ENCODE peak calls at places on chromosomes 6 and 20, in eight cellular contexts. F is mammary epithelial cell, V is thyroid gland, E is breast epithelium, M is HFFc6, J is lower lobe of right lung, C is SK-N-SH, O is GM10248. H is an unnamed sample.

GRCh38 chr20:38373231-38373867 is 27.1 kb downstream of the LBP start:
- DNase-seq in V (peak; percentile 1), J (no peak), O (no peak), F (no peak), M (no peak), C (no peak), E (no peak), H (no peak)

GRCh38 chr6:35492664-35493284 is 4.1 kb downstream of the TEAD3 start:
- DNase-seq in V (peak; percentile 20), M (no peak), E (no peak), J (no peak), O (no peak), F (no peak), C (peak; percentile 52), H (no peak)

GRCh38 chr6:50589751-50590470 is 123.4 kb upstream of the TFAP2D start:
- DNase-seq in E (no peak), C (no peak), F (no peak), M (no peak), O (no peak), V (no peak), J (no peak), H (no peak)

GRCh38 chr6:81331526-81331925 is 421.0 kb downstream of the TENT5A start:
- DNase-seq in F (no peak), M (peak; percentile 90), V (no peak), E (no peak), C (no peak), J (no peak), O (no peak), H (no peak)

GRCh38 chr6:146189131-146189530 is 160.3 kb downstream of the GRM1 start:
- DNase-seq in O (no peak), J (no peak), M (no peak), V (no peak), C (no peak), E (no peak), F (no peak), H (no peak)

GRCh38 chr6:6942826-6943225 is 164.9 kb upstream of the RREB1 start:
- DNase-seq in F (no peak), E (no peak), M (peak; percentile 16), V (peak; percentile 95), J (peak; percentile 78), C (no peak), O (peak; percentile 48), H (no peak)

GRCh38 chr6:3324262-3324942 is 65.7 kb downstream of the PSMG4 start:
- DNase-seq in E (no peak), J (no peak), M (peak; percentile 50), C (no peak), O (peak; percentile 75), F (peak; percentile 93), V (no peak), H (peak; percentile 23)

GRCh38 chr6:30981942-30982772 is 1.4 kb upstream of the MUC21 start:
- DNase-seq in F (peak; percentile 82), E (no peak), M (peak; percentile 48), O (no peak), V (peak; percentile 73), C (no peak), J (no peak), H (peak; percentile 7)

GRCh38 chr6:180295-180694 is 112.0 kb upstream of the DUSP22 start:
- DNase-seq in M (no peak), V (no peak), O (peak; percentile 14), E (no peak), F (no peak), C (no peak), J (no peak), H (no peak)

GRCh38 chr6:161403717-161404116 is 129.9 kb upstream of the AGPAT4 start:
- DNase-seq in E (no peak), O (no peak), C (no peak), J (no peak), M (no peak), V (no peak), F (no peak), H (no peak)

GRCh38 chr6:55528624-55529023 is 50.4 kb downstream of the HMGCLL1 start:
- DNase-seq in V (no peak), F (peak; percentile 44), E (no peak), M (peak; percentile 2), C (no peak), J (no peak), O (peak; percentile 13), H (peak; percentile 14)

GRCh38 chr6:144932621-144933020 is 647.5 kb downstream of the UTRN start:
- DNase-seq in C (no peak), M (no peak), F (no peak), E (no peak), V (no peak), O (no peak), J (no peak), H (no peak)

GRCh38 chr6:144929262-144929661 is 644.1 kb downstream of the UTRN start:
- DNase-seq in C (no peak), F (no peak), J (no peak), O (no peak), E (no peak), M (no peak), V (no peak), H (no peak)

GRCh38 chr6:144935181-144935580 is 650.0 kb downstream of the UTRN start:
- DNase-seq in M (no peak), O (no peak), E (no peak), J (no peak), V (no peak), F (no peak), C (no peak), H (no peak)

GRCh38 chr6:144928847-144929246 is 643.7 kb downstream of the UTRN start:
- DNase-seq in E (no peak), M (no peak), V (no peak), J (no peak), F (no peak), O (no peak), C (no peak), H (no peak)

DNA sequence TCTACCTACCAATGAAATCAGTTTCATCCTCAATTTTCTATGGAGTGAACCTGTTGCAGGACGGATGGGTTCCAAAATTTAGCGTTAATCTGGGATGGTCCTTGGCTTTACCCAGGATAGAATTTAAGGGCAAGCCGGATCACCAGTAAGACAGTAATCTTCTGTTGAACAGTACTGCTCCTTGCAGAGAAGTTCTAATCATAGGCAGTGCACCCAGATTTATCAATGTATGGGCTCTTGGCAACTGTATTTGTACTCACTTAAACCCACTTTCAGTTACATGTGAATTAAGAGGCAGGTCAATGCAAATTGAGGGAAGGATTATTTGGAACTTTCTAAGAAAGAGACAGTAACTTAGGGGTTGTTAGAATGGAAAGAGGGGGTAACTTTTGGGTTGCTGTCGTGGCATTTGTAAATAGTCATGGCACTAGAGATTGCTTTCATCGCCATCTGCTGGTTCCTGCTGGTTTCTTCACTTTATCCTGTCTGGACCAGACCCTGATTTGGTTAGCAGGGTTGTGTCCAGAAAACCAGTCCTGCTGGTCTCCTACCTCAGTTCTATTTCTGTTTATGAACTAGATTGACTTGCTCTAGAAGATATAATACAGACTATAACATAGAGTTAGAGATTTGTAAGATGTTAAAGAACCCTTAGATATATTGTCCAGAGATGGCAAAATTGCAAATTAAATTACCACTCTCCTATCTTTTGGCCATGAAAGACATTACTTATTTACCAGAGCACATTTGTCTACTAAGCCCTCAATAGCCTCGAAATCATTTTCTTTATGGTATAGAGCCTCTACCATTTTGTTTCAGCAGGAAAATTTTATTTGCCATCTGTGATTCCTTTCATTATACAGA is 646.3 kb downstream of the UTRN start:
- DNase-seq in O (peak; percentile 6), C (peak; percentile 12), V (peak; percentile 64), E (no peak), J (no peak), F (peak; percentile 39), M (peak; percentile 48), H (peak; percentile 41)
- TF ChIP-seq CTCF in O (peak; percentile 54), C (peak; percentile 69), V (peak; percentile 58), E (peak; percentile 46), J (peak; percentile 58), F (peak; percentile 77), M (peak; percentile 85), H (peak; percentile 66)

GRCh38 chr6:37535701-37536461 is 36.2 kb upstream of the CCDC167 start:
- DNase-seq in E (no peak), F (peak; percentile 35), V (peak; percentile 35), M (no peak), J (no peak), O (peak; percentile 68), C (peak; percentile 77), H (no peak)

GRCh38 chr6:37536462-37537225 is 37.0 kb upstream of the CCDC167 start:
- DNase-seq in F (no peak), E (no peak), V (no peak), M (no peak), O (no peak), C (peak; percentile 73), J (no peak), H (peak; percentile 29)

GRCh38 chr6:37539706-37540352 is 40.1 kb upstream of the CCDC167 start:
- DNase-seq in F (no peak), V (no peak), O (no peak), M (no peak), E (no peak), J (no peak), C (no peak), H (no peak)

GRCh38 chr6:37540390-37540789 is 40.7 kb upstream of the CCDC167 start:
- DNase-seq in E (no peak), M (no peak), F (no peak), V (no peak), J (no peak), C (no peak), O (no peak), H (no peak)

GRCh38 chr6:37538107-37538506 is 38.4 kb upstream of the CCDC167 start:
- DNase-seq in V (no peak), E (no peak), C (no peak), J (no peak), M (no peak), F (peak; percentile 35), O (peak; percentile 69), H (peak; percentile 23)
- TF ChIP-seq CTCF in V (no peak), E (no peak), C (peak; percentile 34), J (no peak), M (peak; percentile 73), F (peak; percentile 82), O (peak; percentile 77), H (no peak)

DNA sequence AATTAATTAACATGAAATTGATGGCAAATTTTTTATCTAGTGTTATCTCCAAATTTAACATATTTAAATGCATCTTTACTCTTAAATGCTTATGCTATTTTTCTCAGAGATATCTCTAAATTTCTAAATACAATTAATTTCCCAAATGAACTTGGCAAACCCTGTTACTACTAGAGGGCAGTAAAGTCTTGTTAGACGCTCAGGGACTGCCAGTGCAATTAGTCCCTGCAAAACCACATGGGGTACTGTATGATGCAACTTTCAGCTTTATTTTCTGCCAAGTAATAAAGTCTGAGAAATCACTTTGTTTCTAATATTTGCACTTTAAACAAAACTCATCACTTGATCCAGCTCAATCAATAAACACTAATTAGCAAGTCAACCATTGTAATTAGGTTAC is 76.0 kb upstream of the ADGRB3 start:
- DNase-seq in F (no peak), V (no peak), O (no peak), C (peak; percentile 19), M (no peak), J (no peak), E (no peak), H (no peak)
- TF ChIP-seq CTCF in F (no peak), V (no peak), O (no peak), C (no peak), M (no peak), J (no peak), E (no peak), H (no peak)

DNA sequence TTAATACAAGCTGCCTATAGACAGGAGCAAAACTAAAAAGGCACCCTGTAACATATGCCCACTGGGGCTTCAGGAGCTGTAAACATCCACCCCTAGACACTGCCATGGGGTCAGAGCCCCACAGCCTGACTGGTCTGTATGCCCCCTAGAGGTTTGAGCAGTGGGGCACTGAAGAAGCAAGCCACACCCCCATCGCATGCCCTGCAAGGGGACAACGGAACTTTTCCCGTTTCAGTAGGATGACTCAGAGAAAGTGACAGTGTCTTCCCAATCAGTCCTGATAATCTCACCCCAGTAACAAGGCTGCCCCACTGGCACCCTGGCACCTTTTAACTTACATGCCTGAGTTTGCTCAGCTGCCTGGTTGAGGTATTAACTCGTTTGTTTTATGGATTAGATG is 35.9 kb downstream of the BEND3 start:
- DNase-seq in O (no peak), E (no peak), F (no peak), V (no peak), C (no peak), J (no peak), M (no peak), H (no peak)
- TF ChIP-seq CTCF in O (no peak), E (no peak), F (no peak), V (no peak), C (no peak), J (no peak), M (no peak), H (no peak)